ENCODE peak calls at places on chromosomes 13 and 19, in eight cellular contexts. One of them, this sample, is unnamed.

GRCh38 chr19:961866-962620 is 22.1 kb upstream of the WDR18 start:
- DNase-seq in adrenal gland: no peak
- DNase-seq in cardiac muscle cell: no peak
- DNase-seq in astrocyte: no peak
- DNase-seq in CD4-positive, CD25-positive, alpha-beta regulatory T cell: peak
- DNase-seq in SK-N-SH: no peak
- DNase-seq in heart left ventricle: no peak
- DNase-seq in stomach: no peak
- DNase-seq in this sample: no peak

GRCh38 chr13:42478531-42479156 is 95.3 kb upstream of the TNFSF11 start:
- DNase-seq in adrenal gland: no peak
- DNase-seq in cardiac muscle cell: peak
- DNase-seq in astrocyte: no peak
- DNase-seq in CD4-positive, CD25-positive, alpha-beta regulatory T cell: peak
- DNase-seq in SK-N-SH: peak
- DNase-seq in heart left ventricle: no peak
- DNase-seq in stomach: no peak
- DNase-seq in this sample: peak

GRCh38 chr19:5345895-5346386 is 5.3 kb upstream of the PTPRS start:
- DNase-seq in adrenal gland: no peak
- DNase-seq in cardiac muscle cell: peak
- DNase-seq in astrocyte: peak
- DNase-seq in CD4-positive, CD25-positive, alpha-beta regulatory T cell: no peak
- DNase-seq in SK-N-SH: no peak
- DNase-seq in heart left ventricle: no peak
- DNase-seq in stomach: no peak
- DNase-seq in this sample: peak

GRCh38 chr19:45591004-45591637 is 6.5 kb upstream of the OPA3 start:
- DNase-seq in adrenal gland: peak
- DNase-seq in cardiac muscle cell: no peak
- DNase-seq in astrocyte: no peak
- DNase-seq in CD4-positive, CD25-positive, alpha-beta regulatory T cell: peak
- DNase-seq in SK-N-SH: peak
- DNase-seq in heart left ventricle: no peak
- DNase-seq in stomach: peak
- DNase-seq in this sample: peak

GRCh38 chr13:37485766-37486165 is 112.8 kb downstream of the POSTN start:
- DNase-seq in adrenal gland: no peak
- DNase-seq in cardiac muscle cell: peak
- DNase-seq in astrocyte: peak
- DNase-seq in CD4-positive, CD25-positive, alpha-beta regulatory T cell: no peak
- DNase-seq in SK-N-SH: no peak
- DNase-seq in heart left ventricle: no peak
- DNase-seq in stomach: no peak
- DNase-seq in this sample: no peak

GRCh38 chr13:39148513-39148961 is 110.3 kb downstream of the NHLRC3 start:
- DNase-seq in adrenal gland: no peak
- DNase-seq in cardiac muscle cell: peak
- DNase-seq in astrocyte: peak
- DNase-seq in CD4-positive, CD25-positive, alpha-beta regulatory T cell: peak
- DNase-seq in SK-N-SH: no peak
- DNase-seq in heart left ventricle: no peak
- DNase-seq in stomach: no peak
- DNase-seq in this sample: peak

GRCh38 chr19:5983367-5983955 is 5.5 kb upstream of the RANBP3 start:
- DNase-seq in adrenal gland: no peak
- DNase-seq in cardiac muscle cell: peak
- DNase-seq in astrocyte: no peak
- DNase-seq in CD4-positive, CD25-positive, alpha-beta regulatory T cell: peak
- DNase-seq in SK-N-SH: no peak
- DNase-seq in heart left ventricle: no peak
- DNase-seq in stomach: no peak
- DNase-seq in this sample: no peak

GRCh38 chr13:63497601-63498000 is 2082.0 kb upstream of the PCDH20 start:
- DNase-seq in adrenal gland: no peak
- DNase-seq in cardiac muscle cell: peak
- DNase-seq in astrocyte: no peak
- DNase-seq in CD4-positive, CD25-positive, alpha-beta regulatory T cell: no peak
- DNase-seq in SK-N-SH: no peak
- DNase-seq in heart left ventricle: no peak
- DNase-seq in stomach: no peak
- DNase-seq in this sample: no peak

DNA sequence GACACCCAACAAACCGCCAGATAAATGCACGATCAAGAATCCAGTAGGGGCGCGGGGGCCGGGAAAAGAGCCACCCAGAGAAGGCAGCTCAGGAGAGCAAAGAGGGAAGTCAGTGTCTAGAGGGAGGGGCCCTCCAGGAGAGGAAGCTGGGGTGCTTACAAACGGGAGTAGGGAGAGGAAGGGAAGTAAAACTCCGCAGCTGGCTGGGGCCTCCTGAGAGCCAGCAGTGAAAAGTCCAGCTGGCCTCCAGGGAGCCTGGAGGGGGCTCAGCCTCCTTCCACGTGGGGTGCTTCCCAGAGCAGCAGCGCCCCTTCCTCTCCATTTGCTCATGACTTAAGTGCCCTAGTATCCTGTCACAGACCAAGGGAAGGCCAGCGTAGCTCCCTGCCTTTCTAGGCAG is 51.8 kb downstream of the TMED1 start:
- DNase-seq in adrenal gland: peak
- DNase-seq in cardiac muscle cell: no peak
- DNase-seq in astrocyte: no peak
- DNase-seq in CD4-positive, CD25-positive, alpha-beta regulatory T cell: no peak
- DNase-seq in SK-N-SH: no peak
- DNase-seq in heart left ventricle: peak
- DNase-seq in stomach: no peak
- DNase-seq in this sample: no peak
- H3K27ac ChIP-seq in adrenal gland: no peak
- H3K27ac ChIP-seq in cardiac muscle cell: no peak
- H3K27ac ChIP-seq in astrocyte: no peak
- H3K27ac ChIP-seq in CD4-positive, CD25-positive, alpha-beta regulatory T cell: no peak
- H3K27ac ChIP-seq in SK-N-SH: no peak
- H3K27ac ChIP-seq in heart left ventricle: peak
- H3K27ac ChIP-seq in stomach: no peak
- H3K27ac ChIP-seq in this sample: no peak

GRCh38 chr19:48481191-48481500 is 12.0 kb downstream of the CYTH2 start:
- DNase-seq in adrenal gland: no peak
- DNase-seq in cardiac muscle cell: peak
- DNase-seq in astrocyte: peak
- DNase-seq in CD4-positive, CD25-positive, alpha-beta regulatory T cell: no peak
- DNase-seq in SK-N-SH: no peak
- DNase-seq in heart left ventricle: no peak
- DNase-seq in stomach: no peak
- DNase-seq in this sample: peak
- H3K27ac ChIP-seq in adrenal gland: no peak
- H3K27ac ChIP-seq in cardiac muscle cell: peak
- H3K27ac ChIP-seq in astrocyte: peak
- H3K27ac ChIP-seq in CD4-positive, CD25-positive, alpha-beta regulatory T cell: peak
- H3K27ac ChIP-seq in SK-N-SH: no peak
- H3K27ac ChIP-seq in heart left ventricle: peak
- H3K27ac ChIP-seq in stomach: peak
- H3K27ac ChIP-seq in this sample: peak

GRCh38 chr13:34148359-34148758 is 330.4 kb downstream of the RFC3 start:
- DNase-seq in adrenal gland: no peak
- DNase-seq in cardiac muscle cell: no peak
- DNase-seq in astrocyte: no peak
- DNase-seq in CD4-positive, CD25-positive, alpha-beta regulatory T cell: no peak
- DNase-seq in SK-N-SH: no peak
- DNase-seq in heart left ventricle: no peak
- DNase-seq in stomach: no peak
- DNase-seq in this sample: no peak
- H3K27ac ChIP-seq in adrenal gland: no peak
- H3K27ac ChIP-seq in cardiac muscle cell: no peak
- H3K27ac ChIP-seq in astrocyte: no peak
- H3K27ac ChIP-seq in CD4-positive, CD25-positive, alpha-beta regulatory T cell: no peak
- H3K27ac ChIP-seq in SK-N-SH: no peak
- H3K27ac ChIP-seq in heart left ventricle: no peak
- H3K27ac ChIP-seq in stomach: no peak
- H3K27ac ChIP-seq in this sample: no peak

GRCh38 chr13:24161010-24161775 is 673 bp downstream of the SPATA13 start:
- DNase-seq in adrenal gland: peak
- DNase-seq in cardiac muscle cell: no peak
- DNase-seq in astrocyte: no peak
- DNase-seq in CD4-positive, CD25-positive, alpha-beta regulatory T cell: peak
- DNase-seq in SK-N-SH: peak
- DNase-seq in heart left ventricle: no peak
- DNase-seq in stomach: peak
- DNase-seq in this sample: no peak

GRCh38 chr13:24162604-24163003 is 2.1 kb downstream of the SPATA13 start:
- DNase-seq in adrenal gland: no peak
- DNase-seq in cardiac muscle cell: no peak
- DNase-seq in astrocyte: no peak
- DNase-seq in CD4-positive, CD25-positive, alpha-beta regulatory T cell: no peak
- DNase-seq in SK-N-SH: no peak
- DNase-seq in heart left ventricle: no peak
- DNase-seq in stomach: no peak
- DNase-seq in this sample: no peak

GRCh38 chr13:24161980-24162517 is 1.5 kb downstream of the SPATA13 start:
- DNase-seq in adrenal gland: no peak
- DNase-seq in cardiac muscle cell: no peak
- DNase-seq in astrocyte: no peak
- DNase-seq in CD4-positive, CD25-positive, alpha-beta regulatory T cell: no peak
- DNase-seq in SK-N-SH: no peak
- DNase-seq in heart left ventricle: no peak
- DNase-seq in stomach: peak
- DNase-seq in this sample: no peak

GRCh38 chr13:24159362-24159761 is 1.2 kb upstream of the SPATA13 start:
- DNase-seq in adrenal gland: no peak
- DNase-seq in cardiac muscle cell: no peak
- DNase-seq in astrocyte: no peak
- DNase-seq in CD4-positive, CD25-positive, alpha-beta regulatory T cell: no peak
- DNase-seq in SK-N-SH: no peak
- DNase-seq in heart left ventricle: no peak
- DNase-seq in stomach: no peak
- DNase-seq in this sample: no peak

DNA sequence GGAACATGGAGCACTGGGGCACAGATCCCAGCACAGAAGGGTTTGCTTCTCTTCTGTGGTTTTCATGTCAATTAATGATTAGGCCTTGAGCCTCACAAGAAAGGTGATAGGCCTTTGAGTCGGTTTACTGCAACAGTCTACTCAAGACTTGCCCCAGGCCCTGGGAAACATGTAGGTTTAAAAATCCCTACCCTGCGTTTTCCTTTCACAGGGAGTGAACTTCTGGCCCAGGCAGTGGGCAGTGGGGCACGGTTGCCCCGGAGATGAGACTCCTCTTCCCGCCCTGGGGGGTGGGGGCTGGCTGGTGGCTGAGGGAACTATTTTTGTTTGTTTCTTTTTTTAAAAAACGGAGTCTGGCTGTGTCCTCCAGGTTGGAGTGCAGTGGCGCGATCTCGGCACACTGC is 597 bp upstream of the SPATA13 start:
- DNase-seq in adrenal gland: no peak
- DNase-seq in cardiac muscle cell: no peak
- DNase-seq in astrocyte: no peak
- DNase-seq in CD4-positive, CD25-positive, alpha-beta regulatory T cell: no peak
- DNase-seq in SK-N-SH: peak
- DNase-seq in heart left ventricle: no peak
- DNase-seq in stomach: no peak
- DNase-seq in this sample: peak
- H3K27ac ChIP-seq in adrenal gland: no peak
- H3K27ac ChIP-seq in cardiac muscle cell: peak
- H3K27ac ChIP-seq in astrocyte: peak
- H3K27ac ChIP-seq in CD4-positive, CD25-positive, alpha-beta regulatory T cell: peak
- H3K27ac ChIP-seq in SK-N-SH: peak
- H3K27ac ChIP-seq in heart left ventricle: peak
- H3K27ac ChIP-seq in stomach: peak
- H3K27ac ChIP-seq in this sample: peak

GRCh38 chr13:21817878-21818277 is 147.0 kb downstream of the FGF9 start:
- DNase-seq in adrenal gland: no peak
- DNase-seq in cardiac muscle cell: no peak
- DNase-seq in astrocyte: no peak
- DNase-seq in CD4-positive, CD25-positive, alpha-beta regulatory T cell: no peak
- DNase-seq in SK-N-SH: no peak
- DNase-seq in heart left ventricle: no peak
- DNase-seq in stomach: no peak
- DNase-seq in this sample: no peak
- H3K27ac ChIP-seq in adrenal gland: no peak
- H3K27ac ChIP-seq in cardiac muscle cell: no peak
- H3K27ac ChIP-seq in astrocyte: no peak
- H3K27ac ChIP-seq in CD4-positive, CD25-positive, alpha-beta regulatory T cell: no peak
- H3K27ac ChIP-seq in SK-N-SH: no peak
- H3K27ac ChIP-seq in heart left ventricle: no peak
- H3K27ac ChIP-seq in stomach: no peak
- H3K27ac ChIP-seq in this sample: no peak